ENCODE peak calls at places on chromosome 14, in nine cellular contexts. Z is ovary, S is HCT116, V is heart left ventricle, T is upper lobe of left lung, Y is K562, R is transverse colon, L is A549, D is tibial nerve. O is an unnamed sample. For H3K4me1, the result is how much of the 10 kb centered on the place peaks cover.

GRCh38 chr14:28773176-28773575 is 6.6 kb downstream of the FOXG1 start:
- DNase-seq in Z (no peak), S (no peak), V (no peak), T (no peak), Y (no peak), R (no peak), L (no peak), D (no peak), O (no peak)

GRCh38 chr14:87434011-87434410 is 559.0 kb downstream of the GALC start:
- DNase-seq in Z (no peak), S (no peak), V (no peak), T (no peak), Y (no peak), R (no peak), L (no peak), D (no peak), O (no peak)

GRCh38 chr14:38042356-38042755 is 165.3 kb upstream of the SSTR1 start:
- DNase-seq in Z (no peak), S (peak), V (no peak), T (no peak), Y (no peak), R (no peak), L (no peak), D (no peak), O (no peak)

GRCh38 chr14:96567289-96567899 is 65.2 kb downstream of the PAPOLA start:
- DNase-seq in Z (no peak), S (no peak), V (no peak), T (no peak), Y (no peak), R (no peak), L (peak), D (no peak), O (no peak)

GRCh38 chr14:64639340-64639821 is 64.8 kb upstream of the PLEKHG3 start:
- DNase-seq in Z (no peak), S (no peak), V (no peak), T (no peak), Y (no peak), R (no peak), L (no peak), D (no peak), O (no peak)

GRCh38 chr14:28774764-28775738 is 8.5 kb downstream of the FOXG1 start:
- DNase-seq in Z (no peak), S (no peak), V (no peak), T (no peak), Y (no peak), R (no peak), L (no peak), D (no peak), O (no peak)

GRCh38 chr14:37622231-37622923 is 26.9 kb downstream of the TTC6 start:
- DNase-seq in Z (no peak), S (no peak), V (no peak), T (no peak), Y (no peak), R (no peak), L (no peak), D (no peak), O (no peak)

GRCh38 chr14:95252219-95252618 is 67.5 kb downstream of the CLMN start:
- DNase-seq in Z (no peak), S (no peak), V (no peak), T (no peak), Y (no peak), R (no peak), L (no peak), D (no peak), O (no peak)

GRCh38 chr14:79896009-79896408 is 315.3 kb downstream of the DIO2 start:
- DNase-seq in Z (no peak), S (no peak), V (no peak), T (no peak), Y (no peak), R (no peak), L (no peak), D (no peak), O (no peak)

GRCh38 chr14:93683241-93683640 is 105.0 kb downstream of the PRIMA1 start:
- DNase-seq in Z (no peak), S (peak), V (no peak), T (no peak), Y (peak), R (no peak), L (no peak), D (no peak), O (no peak)

GRCh38 chr14:27660683-27661082 is 1062.8 kb upstream of the NOVA1 start:
- DNase-seq in Z (no peak), S (no peak), V (no peak), T (no peak), Y (no peak), R (no peak), L (no peak), D (no peak), O (no peak)

GRCh38 chr14:73977896-73978295 is 27.8 kb downstream of the COQ6 start:
- DNase-seq in Z (no peak), S (no peak), V (no peak), T (no peak), Y (no peak), R (no peak), L (no peak), D (no peak), O (no peak)

GRCh38 chr14:47207636-47208035 is 467.8 kb downstream of the MDGA2 start:
- DNase-seq in Z (no peak), S (no peak), V (no peak), T (no peak), Y (no peak), R (no peak), L (no peak), D (no peak), O (no peak)

GRCh38 chr14:67971627-67972625 is 152.3 kb downstream of the RAD51B start:
- DNase-seq in Z (no peak), S (no peak), V (no peak), T (no peak), Y (no peak), R (no peak), L (no peak), D (no peak), O (no peak)

GRCh38 chr14:57417228-57417627 is 26.8 kb downstream of the NAA30 start:
- DNase-seq in Z (no peak), S (no peak), V (no peak), T (no peak), Y (no peak), R (no peak), L (no peak), D (no peak), O (no peak)

GRCh38 chr14:73293782-73294781 is 56.8 kb downstream of the PAPLN start:
- DNase-seq in Z (no peak), S (no peak), V (no peak), T (no peak), Y (no peak), R (no peak), L (no peak), D (no peak), O (no peak)

GRCh38 chr14:102568115-102568614 is 24.3 kb upstream of the RCOR1 start:
- DNase-seq in Z (no peak), S (peak), V (peak), T (peak), Y (peak), R (peak), L (peak), D (no peak), O (peak)

GRCh38 chr14:92680781-92681650 is 67.4 kb downstream of the LGMN start:
- DNase-seq in Z (peak), S (peak), V (peak), T (peak), Y (peak), R (peak), L (peak), D (peak), O (peak)

GRCh38 chr14:58177125-58177524 is 22.8 kb upstream of the ACTR10 start:
- DNase-seq in Z (no peak), S (no peak), V (no peak), T (no peak), Y (no peak), R (no peak), L (no peak), D (no peak), O (no peak)

GRCh38 chr14:23984891-23985607 is 3.7 kb upstream of the DHRS4L2 start:
- DNase-seq in Z (no peak), S (no peak), V (no peak), T (no peak), Y (no peak), R (no peak), L (peak), D (no peak), O (no peak)

GRCh38 chr14:56189306-56189705 is 71.1 kb downstream of the PELI2 start:
- DNase-seq in Z (no peak), S (no peak), V (no peak), T (no peak), Y (no peak), R (no peak), L (peak), D (no peak), O (no peak)

GRCh38 chr14:54046250-54046649 is 89.6 kb upstream of the BMP4 start:
- DNase-seq in Z (no peak), S (no peak), V (no peak), T (no peak), Y (no peak), R (no peak), L (no peak), D (no peak), O (no peak)
- H3K27ac ChIP-seq in Z (no peak), S (no peak), V (no peak), T (no peak), Y (no peak), R (no peak), L (no peak), D (no peak), O (no peak)

GRCh38 chr14:98808494-98809407 is 463.2 kb downstream of the BCL11B start:
- DNase-seq in Z (no peak), S (no peak), V (no peak), T (no peak), Y (no peak), R (no peak), L (no peak), D (no peak), O (no peak)
- H3K4me1 ChIP-seq in Z (under half), S (under half), V (under half), T (under half), Y (under half), R (under half), L (under half), D (under half), O (under half)

GRCh38 chr14:51652168-51653095 is 722 bp downstream of the FRMD6 start:
- DNase-seq in Z (peak), S (no peak), V (peak), T (peak), Y (no peak), R (peak), L (peak), D (no peak), O (no peak)

GRCh38 chr14:51653855-51654548 is 2.3 kb downstream of the FRMD6 start:
- DNase-seq in Z (no peak), S (no peak), V (no peak), T (no peak), Y (no peak), R (no peak), L (no peak), D (no peak), O (no peak)

GRCh38 chr14:51650721-51651387 is 856 bp upstream of the FRMD6 start:
- DNase-seq in Z (peak), S (no peak), V (peak), T (no peak), Y (no peak), R (peak), L (no peak), D (no peak), O (no peak)

GRCh38 chr14:51653096-51653814 is 1.5 kb downstream of the FRMD6 start:
- DNase-seq in Z (no peak), S (no peak), V (no peak), T (no peak), Y (no peak), R (no peak), L (peak), D (no peak), O (no peak)

GRCh38 chr14:51651388-51652167 is at the start of gene FRMD6:
- DNase-seq in Z (peak), S (peak), V (peak), T (peak), Y (peak), R (peak), L (peak), D (peak), O (peak)
- TF ChIP-seq POLR2A in Z (peak), S (peak), V (peak), T (no peak), Y (peak), R (peak), L (peak), D (peak), O (peak)

GRCh38 chr14:100066984-100067383 is 1.8 kb downstream of the EVL start:
- DNase-seq in Z (no peak), S (no peak), V (no peak), T (no peak), Y (no peak), R (no peak), L (no peak), D (no peak), O (no peak)

GRCh38 chr14:100067481-100067880 is 2.3 kb downstream of the EVL start:
- DNase-seq in Z (no peak), S (no peak), V (no peak), T (no peak), Y (no peak), R (no peak), L (no peak), D (no peak), O (no peak)

GRCh38 chr14:100065942-100066574 is 836 bp downstream of the EVL start:
- DNase-seq in Z (no peak), S (no peak), V (no peak), T (peak), Y (no peak), R (peak), L (no peak), D (no peak), O (peak)

GRCh38 chr14:100063314-100063941 is 1.8 kb upstream of the EVL start:
- DNase-seq in Z (no peak), S (no peak), V (no peak), T (no peak), Y (no peak), R (no peak), L (no peak), D (no peak), O (no peak)

DNA sequence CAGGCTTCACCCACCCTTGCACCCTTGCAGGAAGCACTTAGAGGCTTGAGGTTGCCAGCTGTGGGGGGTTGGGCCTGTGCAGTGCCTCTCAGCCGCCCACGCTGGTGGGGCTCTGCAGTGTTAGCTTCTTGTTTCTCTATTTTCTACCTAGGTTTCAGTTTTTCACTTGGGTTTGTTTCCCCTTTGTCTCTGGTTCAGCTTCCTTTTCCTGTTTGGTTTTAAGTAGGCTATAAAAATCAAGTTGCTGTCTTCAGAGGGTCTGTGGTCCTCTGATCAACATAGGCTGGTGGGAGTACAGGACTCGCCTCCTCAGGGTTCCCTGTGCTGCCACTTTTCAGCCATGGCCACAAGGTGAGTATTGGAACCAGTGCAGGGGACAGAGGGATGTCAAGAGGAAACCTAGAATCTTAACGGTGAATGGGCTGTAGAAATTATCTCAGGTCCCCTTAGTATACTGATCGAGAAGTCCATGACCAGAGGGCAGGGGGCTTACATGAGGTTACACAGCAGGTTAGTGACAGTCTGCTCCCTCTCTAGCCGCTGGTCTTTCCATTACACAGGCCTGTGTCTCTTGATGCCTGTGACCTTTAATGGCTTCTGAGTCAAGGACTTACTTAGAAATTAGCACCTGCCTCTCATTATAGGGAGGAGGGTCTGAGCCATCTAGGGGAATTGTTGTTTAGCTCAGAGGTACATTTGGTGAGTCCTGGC is at the start of gene EVL:
- DNase-seq in Z (no peak), S (no peak), V (peak), T (peak), Y (no peak), R (peak), L (no peak), D (no peak), O (no peak)
- H3K27ac ChIP-seq in Z (no peak), S (no peak), V (no peak), T (peak), Y (peak), R (peak), L (no peak), D (peak), O (peak)

DNA sequence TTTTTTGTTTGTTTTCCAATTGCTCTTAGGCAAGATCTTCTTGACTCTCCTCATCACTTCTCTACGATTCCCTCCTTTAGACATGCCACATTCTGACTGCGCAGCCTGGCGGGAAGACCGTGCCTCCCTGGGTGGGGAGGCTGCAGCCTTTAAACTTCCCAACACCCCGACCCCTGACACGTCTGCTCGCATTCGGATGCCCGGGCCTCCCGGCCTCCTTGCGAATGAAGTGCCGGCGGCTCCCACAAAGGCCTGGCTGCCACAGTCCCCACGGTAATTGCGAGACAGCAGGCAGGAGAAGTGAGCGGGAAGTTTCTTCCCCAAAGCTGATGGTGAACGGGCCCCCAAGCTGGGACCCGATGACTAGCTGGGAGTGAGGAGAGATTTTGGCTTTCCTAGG is 98.8 kb upstream of the EVL start:
- DNase-seq in Z (no peak), S (no peak), V (no peak), T (no peak), Y (no peak), R (no peak), L (no peak), D (no peak), O (no peak)
- H3K4me1 ChIP-seq in Z (under half), S (under half), V (under half), T (under half), Y (under half), R (under half), L (under half), D (under half), O (under half)

GRCh38 chr14:91332448-91333059 is 85.1 kb downstream of the CCDC88C start:
- DNase-seq in Z (no peak), S (no peak), V (no peak), T (no peak), Y (peak), R (peak), L (no peak), D (no peak), O (peak)

GRCh38 chr14:91330111-91330696 is 85.7 kb upstream of the GPR68 start:
- DNase-seq in Z (no peak), S (no peak), V (no peak), T (peak), Y (no peak), R (no peak), L (no peak), D (no peak), O (no peak)

GRCh38 chr14:91333640-91334039 is 84.0 kb downstream of the CCDC88C start:
- DNase-seq in Z (no peak), S (no peak), V (no peak), T (no peak), Y (no peak), R (no peak), L (no peak), D (no peak), O (no peak)

GRCh38 chr14:91330846-91331245 is 86.3 kb upstream of the GPR68 start:
- DNase-seq in Z (no peak), S (no peak), V (no peak), T (peak), Y (no peak), R (no peak), L (no peak), D (no peak), O (no peak)

DNA sequence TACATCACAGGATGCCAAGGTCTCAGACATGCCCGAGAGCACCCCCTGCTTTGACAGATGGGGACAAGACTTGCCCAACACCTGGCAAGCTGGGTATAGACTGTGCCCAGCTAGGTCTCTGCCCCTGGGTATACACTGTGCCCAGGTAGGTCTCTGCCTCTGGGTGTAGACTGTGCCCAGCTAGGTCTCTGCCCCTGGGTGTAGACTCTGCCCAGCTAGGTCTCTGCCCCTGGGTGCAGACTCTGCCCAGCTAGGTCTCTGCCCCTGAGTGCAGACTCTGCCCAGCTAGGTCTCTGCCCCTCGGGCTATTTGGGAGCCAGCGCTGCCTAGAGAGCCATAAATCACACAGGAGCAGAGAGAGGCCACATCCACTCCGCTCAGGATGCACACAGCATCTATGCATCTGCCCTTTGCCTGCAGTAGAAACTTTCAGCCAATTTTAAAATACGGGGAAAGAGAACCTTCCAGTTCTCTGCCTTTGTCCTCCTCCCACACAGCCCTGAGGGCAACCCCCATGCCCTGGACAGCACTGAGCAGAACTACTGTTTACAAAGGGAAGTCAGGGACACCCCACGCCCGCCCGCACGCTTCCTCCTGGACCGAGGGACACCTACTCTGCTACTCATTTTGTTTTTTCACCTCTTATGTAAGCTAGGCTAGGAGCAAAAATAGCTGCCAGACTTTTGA is 85.7 kb downstream of the CCDC88C start:
- DNase-seq in Z (no peak), S (no peak), V (peak), T (peak), Y (no peak), R (peak), L (no peak), D (no peak), O (no peak)
- TF ChIP-seq POLR2A in Z (no peak), S (no peak), V (no peak), T (no peak), Y (no peak), R (no peak), L (no peak), D (no peak), O (no peak)

GRCh38 chr14:21673718-21674117 is at the start of gene OR4E1:
- DNase-seq in Z (no peak), S (no peak), V (no peak), T (no peak), Y (no peak), R (no peak), L (no peak), D (no peak), O (no peak)
- H3K27ac ChIP-seq in Z (no peak), S (no peak), V (no peak), T (no peak), Y (no peak), R (no peak), L (no peak), D (no peak), O (no peak)